ENCODE peak calls at places on chromosomes 11 and 22, in four cellular contexts. M is H4, P is M059J, E is fibroblast of lung. Y is an unnamed sample.

GRCh38 chr11:72885853-72886252 is 71.6 kb downstream of the ATG16L2 start:
- DNase-seq in M (no peak), P (no peak), E (no peak), Y (no peak)

GRCh38 chr11:14418801-14419417 is 59.9 kb upstream of the RRAS2 start:
- DNase-seq in M (peak), P (peak), E (no peak), Y (peak)

GRCh38 chr11:46203746-46204145 is 73.7 kb upstream of the CREB3L1 start:
- DNase-seq in M (no peak), P (no peak), E (no peak), Y (no peak)

GRCh38 chr11:4134844-4135243 is 40.2 kb downstream of the RRM1 start:
- DNase-seq in M (no peak), P (peak), E (peak), Y (peak)

GRCh38 chr11:86395061-86395551 is 20.4 kb downstream of the CCDC81 start:
- DNase-seq in M (peak), P (peak), E (peak), Y (no peak)

GRCh38 chr22:48021946-48022345 is 1259.5 kb downstream of the TBC1D22A start:
- DNase-seq in M (no peak), P (no peak), E (no peak), Y (peak)

GRCh38 chr11:123480290-123480815 is 50.3 kb downstream of the GRAMD1B start:
- DNase-seq in M (no peak), P (no peak), E (no peak), Y (no peak)

GRCh38 chr11:111361082-111361801 is 17.8 kb downstream of the POU2AF1 start:
- DNase-seq in M (no peak), P (no peak), E (no peak), Y (no peak)

GRCh38 chr11:129747161-129747560 is 68.5 kb upstream of the TMEM45B start:
- DNase-seq in M (no peak), P (no peak), E (no peak), Y (no peak)

GRCh38 chr11:43359432-43359818 is 705 bp downstream of the TTC17 start:
- DNase-seq in M (peak), P (peak), E (peak), Y (peak)

GRCh38 chr22:30298005-30298701 is 8.8 kb upstream of the CASTOR1 start:
- DNase-seq in M (no peak), P (no peak), E (no peak), Y (no peak)

GRCh38 chr22:41447435-41448188 is 1.0 kb upstream of the TOB2 start:
- DNase-seq in M (peak), P (peak), E (peak), Y (peak)

GRCh38 chr22:27197071-27197470 is 539.7 kb downstream of the MIAT start:
- DNase-seq in M (no peak), P (no peak), E (no peak), Y (no peak)

GRCh38 chr22:46845281-46846153 is 83.1 kb downstream of the TBC1D22A start:
- DNase-seq in M (no peak), P (no peak), E (peak), Y (peak)